ENCODE peak calls at places on chromosomes 4 and X, in four cellular contexts. One of them, this sample, is unnamed.

GRCh38 chr4:38170800-38171199 is 210.6 kb downstream of the PTTG2 start:
- DNase-seq in stimulated activated CD4-positive, alpha-beta T cell treated with anti-CD3 and anti-CD28 coated beads, TNF-alpha, amount 100 ng/mL, for 1 hour: no peak
- DNase-seq in HEK293T: no peak
- DNase-seq in psoas muscle: no peak
- DNase-seq in this sample: no peak

GRCh38 chr4:177220376-177220775 is 89.3 kb upstream of the NEIL3 start:
- DNase-seq in psoas muscle: no peak
- DNase-seq in stimulated activated CD4-positive, alpha-beta T cell treated with anti-CD3 and anti-CD28 coated beads, TNF-alpha, amount 100 ng/mL, for 1 hour: no peak
- DNase-seq in HEK293T: no peak
- DNase-seq in this sample: no peak

GRCh38 chrX:131393426-131393825 is 104.3 kb upstream of the IGSF1 start:
- DNase-seq in stimulated activated CD4-positive, alpha-beta T cell treated with anti-CD3 and anti-CD28 coated beads, TNF-alpha, amount 100 ng/mL, for 1 hour: no peak
- DNase-seq in HEK293T: no peak
- DNase-seq in psoas muscle: no peak
- DNase-seq in this sample: no peak

GRCh38 chr4:80566203-80566872 is 230.8 kb downstream of the CFAP299 start:
- DNase-seq in stimulated activated CD4-positive, alpha-beta T cell treated with anti-CD3 and anti-CD28 coated beads, TNF-alpha, amount 100 ng/mL, for 1 hour: no peak
- DNase-seq in psoas muscle: no peak
- DNase-seq in HEK293T: no peak
- DNase-seq in this sample: no peak

GRCh38 chr4:148438047-148438446 is 4.2 kb downstream of the NR3C2 start:
- DNase-seq in stimulated activated CD4-positive, alpha-beta T cell treated with anti-CD3 and anti-CD28 coated beads, TNF-alpha, amount 100 ng/mL, for 1 hour: no peak
- DNase-seq in psoas muscle: no peak
- DNase-seq in HEK293T: no peak
- DNase-seq in this sample: no peak

GRCh38 chr4:54230479-54231418 is 1.7 kb downstream of the PDGFRA start:
- DNase-seq in HEK293T: no peak
- DNase-seq in stimulated activated CD4-positive, alpha-beta T cell treated with anti-CD3 and anti-CD28 coated beads, TNF-alpha, amount 100 ng/mL, for 1 hour: no peak
- DNase-seq in psoas muscle: peak; percentile 62
- DNase-seq in this sample: peak; percentile 28

GRCh38 chrX:11429543-11430085 is 136.4 kb downstream of the AMELX start:
- DNase-seq in HEK293T: no peak
- DNase-seq in psoas muscle: no peak
- DNase-seq in stimulated activated CD4-positive, alpha-beta T cell treated with anti-CD3 and anti-CD28 coated beads, TNF-alpha, amount 100 ng/mL, for 1 hour: no peak
- DNase-seq in this sample: no peak

GRCh38 chr4:155703486-155704227 is 37.0 kb downstream of the GUCY1A1 start:
- DNase-seq in stimulated activated CD4-positive, alpha-beta T cell treated with anti-CD3 and anti-CD28 coated beads, TNF-alpha, amount 100 ng/mL, for 1 hour: no peak
- DNase-seq in psoas muscle: no peak
- DNase-seq in HEK293T: no peak
- DNase-seq in this sample: no peak

GRCh38 chr4:174170091-174170490 is 113.4 kb downstream of the FBXO8 start:
- DNase-seq in stimulated activated CD4-positive, alpha-beta T cell treated with anti-CD3 and anti-CD28 coated beads, TNF-alpha, amount 100 ng/mL, for 1 hour: no peak
- DNase-seq in HEK293T: no peak
- DNase-seq in psoas muscle: no peak
- DNase-seq in this sample: no peak